ENCODE peak calls at places on chromosomes 13 and 19, in seven cellular contexts. G is fibroblast of lung, T is mammary epithelial cell, L is K562, B is kidney, A is IMR-90, V is thoracic aorta. R is an unnamed sample.

GRCh38 chr13:113996912-113997745 is 23.3 kb upstream of the C13orf46 start:
- DNase-seq in G (no peak), T (no peak), B (peak), V (no peak), L (no peak), A (no peak), R (no peak)

GRCh38 chr13:47610687-47611086 is 390.4 kb downstream of the SUCLA2 start:
- DNase-seq in A (no peak), G (no peak), L (no peak), V (no peak), T (no peak), B (no peak), R (no peak)

GRCh38 chr13:47708386-47708785 is 292.7 kb downstream of the SUCLA2 start:
- DNase-seq in A (peak), B (no peak), V (no peak), G (peak), T (peak), L (no peak), R (no peak)

GRCh38 chr13:74741732-74742131 is 607.5 kb upstream of the KLF12 start:
- DNase-seq in A (no peak), T (no peak), L (no peak), V (no peak), B (no peak), G (no peak), R (no peak)

GRCh38 chr19:38933544-38933943 is 2.8 kb downstream of the MRPS12 start:
- DNase-seq in V (no peak), G (no peak), B (peak), L (peak), T (no peak), A (no peak), R (no peak)

GRCh38 chr13:60351326-60351725 is 45.7 kb upstream of the TDRD3 start:
- DNase-seq in L (no peak), T (peak), A (peak), B (no peak), V (no peak), G (peak), R (no peak)

GRCh38 chr13:76250211-76250610 is 614.1 kb downstream of the LMO7 start:
- DNase-seq in G (no peak), A (no peak), L (no peak), B (no peak), T (no peak), V (no peak), R (no peak)

GRCh38 chr13:77506874-77507273 is 28.6 kb upstream of the SCEL start:
- DNase-seq in V (no peak), L (no peak), B (no peak), A (no peak), G (no peak), T (no peak), R (no peak)

GRCh38 chr19:54464044-54464623 is 556 bp upstream of the LENG9 start:
- DNase-seq in L (peak), T (peak), V (peak), G (peak), A (peak), B (peak), R (peak)

GRCh38 chr19:49875801-49876421 is 1.2 kb downstream of the AKT1S1 start:
- DNase-seq in V (no peak), B (peak), T (no peak), L (peak), G (no peak), A (peak), R (peak)

GRCh38 chr19:54674021-54674617 is 11.3 kb downstream of the LILRB4 start:
- DNase-seq in L (peak), T (peak), G (no peak), V (no peak), B (no peak), A (no peak), R (no peak)

GRCh38 chr19:35843676-35844481 is 8.4 kb downstream of the NPHS1 start:
- DNase-seq in B (no peak), L (peak), V (no peak), T (peak), G (no peak), A (no peak), R (no peak)

GRCh38 chr19:7916137-7916907 is 1.7 kb downstream of the TGFBR3L start:
- DNase-seq in V (no peak), G (no peak), T (no peak), L (no peak), B (peak), A (no peak), R (peak)

GRCh38 chr13:113742000-113742441 is 17.0 kb upstream of the TMEM255B start:
- DNase-seq in A (peak), L (peak), B (peak), T (peak), V (no peak), G (peak), R (peak)

GRCh38 chr13:51785592-51786424 is 18.2 kb downstream of the DHRS12 start:
- DNase-seq in G (peak), V (no peak), A (peak), T (no peak), B (no peak), L (no peak), R (no peak)

GRCh38 chr19:13996928-13997636 is 9.0 kb downstream of the RFX1 start:
- DNase-seq in G (no peak), T (no peak), B (peak), V (no peak), A (no peak), L (peak), R (no peak)

GRCh38 chr19:48673436-48674100 is 751 bp upstream of the NTN5 start:
- DNase-seq in B (no peak), T (no peak), G (no peak), L (no peak), A (no peak), V (no peak), R (no peak)

GRCh38 chr13:20546559-20546958 is 20.4 kb upstream of the IFT88 start:
- DNase-seq in A (no peak), B (no peak), T (no peak), G (no peak), V (no peak), L (no peak), R (no peak)

GRCh38 chr13:48457578-48458242 is 44.8 kb upstream of the LPAR6 start:
- DNase-seq in A (no peak), L (no peak), G (no peak), V (no peak), B (peak), T (no peak), R (no peak)

GRCh38 chr13:33971305-33971819 is 153.4 kb downstream of the RFC3 start:
- DNase-seq in B (no peak), L (no peak), G (no peak), T (no peak), V (no peak), A (no peak), R (no peak)

GRCh38 chr19:47610902-47611301 is 2.0 kb downstream of the BICRA start:
- DNase-seq in B (no peak), V (no peak), G (no peak), T (no peak), A (no peak), L (no peak), R (no peak)
- H3K27ac ChIP-seq in B (no peak), V (no peak), G (peak), T (no peak), A (peak), L (no peak), R (peak)

DNA sequence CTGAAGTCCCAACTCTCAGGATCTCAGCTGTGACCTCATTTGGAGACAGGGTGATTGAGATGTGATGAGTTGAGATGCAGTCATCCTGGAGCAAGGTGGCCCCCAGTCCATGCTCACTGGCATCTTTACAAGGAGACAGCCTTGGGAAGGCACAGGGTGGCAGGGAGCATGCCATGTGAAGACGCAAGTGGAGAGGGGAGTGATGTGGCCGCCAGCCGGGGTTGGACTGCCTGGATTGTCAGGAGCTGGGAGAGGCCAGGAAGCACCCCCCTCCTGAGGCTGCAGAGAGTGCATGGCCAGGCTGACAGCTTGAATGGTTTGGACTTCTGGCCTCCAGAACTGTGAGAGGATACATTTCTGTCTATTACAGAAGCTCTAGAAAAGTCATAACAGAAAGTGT is 194.4 kb downstream of the UQCRFS1 start:
- DNase-seq in T (no peak), L (no peak), G (no peak), V (no peak), B (no peak), A (no peak), R (no peak)
- H3K27ac ChIP-seq in T (no peak), L (no peak), G (no peak), V (no peak), B (no peak), A (no peak), R (no peak)

DNA sequence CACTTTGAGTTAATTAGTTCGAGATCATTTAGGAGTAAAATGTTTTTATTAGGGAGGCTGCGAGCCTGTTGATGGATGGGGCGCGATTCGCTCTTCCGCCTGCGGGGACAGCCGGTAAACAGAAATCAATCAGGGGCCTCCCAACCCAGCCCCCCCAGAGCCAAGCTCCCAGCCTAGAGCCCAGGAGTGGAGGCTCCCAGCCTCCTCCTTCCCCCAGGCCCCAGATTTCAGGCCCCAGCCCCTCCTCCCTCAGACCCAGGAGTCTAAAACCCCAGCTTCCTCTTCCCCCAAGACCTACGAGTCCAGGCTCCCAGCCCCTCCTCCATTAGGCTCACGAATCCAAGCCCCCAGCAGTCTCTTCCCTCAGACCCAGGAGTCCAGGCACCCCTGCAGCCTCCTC is 9.7 kb upstream of the ERFL start:
- DNase-seq in A (no peak), T (no peak), V (no peak), G (no peak), B (no peak), L (no peak), R (no peak)
- H3K27ac ChIP-seq in A (no peak), T (no peak), V (no peak), G (no peak), B (no peak), L (no peak), R (no peak)

GRCh38 chr13:45327253-45327954 is 13.6 kb downstream of the TPT1 start:
- DNase-seq in V (no peak), T (peak), B (no peak), G (no peak), L (no peak), A (no peak), R (no peak)
- H3K27ac ChIP-seq in V (peak), T (peak), B (no peak), G (no peak), L (no peak), A (peak), R (no peak)